ENCODE peak calls at places on chromosome 7, in four cellular contexts. Q is pancreas, V is upper lobe of left lung, A is neuronal stem cell. L is an unnamed sample.

GRCh38 chr7:101606176-101606923 is 22.7 kb downstream of the MYL10 start:
- DNase-seq in V (peak; percentile 62), Q (no peak), A (no peak), L (no peak)

GRCh38 chr7:138008046-138008587 is 6.2 kb upstream of the CREB3L2 start:
- DNase-seq in A (no peak), Q (no peak), V (no peak), L (no peak)

GRCh38 chr7:441713-442421 is 77.8 kb downstream of the PDGFA start:
- DNase-seq in Q (no peak), V (no peak), A (no peak), L (no peak)

GRCh38 chr7:101507791-101508252 is 121.3 kb downstream of the MYL10 start:
- DNase-seq in V (no peak), Q (peak; percentile 22), A (peak; percentile 75), L (no peak)

GRCh38 chr7:37297546-37297945 is 151.1 kb downstream of the ELMO1 start:
- DNase-seq in Q (no peak), A (no peak), V (no peak), L (no peak)

GRCh38 chr7:55515569-55516279 is 56.6 kb downstream of the VOPP1 start:
- DNase-seq in V (no peak), A (no peak), Q (no peak), L (no peak)

GRCh38 chr7:151844080-151844827 is 32.7 kb downstream of the PRKAG2 start:
- DNase-seq in Q (no peak), A (no peak), V (no peak), L (peak; percentile 39)

GRCh38 chr7:138338361-138338760 is 121.7 kb upstream of the TRIM24 start:
- DNase-seq in V (no peak), Q (no peak), A (no peak), L (no peak)

GRCh38 chr7:67823345-67823744 is 826.7 kb downstream of the TYW1 start:
- DNase-seq in Q (peak; percentile 26), A (no peak), V (no peak), L (no peak)

GRCh38 chr7:1886361-1887064 is 216.4 kb downstream of the ELFN1 start:
- DNase-seq in V (peak; percentile 59), Q (no peak), A (no peak), L (no peak)

GRCh38 chr7:46569117-46569433 is 648.0 kb upstream of the IGFBP3 start:
- DNase-seq in A (no peak), Q (no peak), V (no peak), L (no peak)

GRCh38 chr7:127447326-127447945 is 54.9 kb upstream of the ZNF800 start:
- DNase-seq in V (no peak), A (no peak), Q (no peak), L (no peak)

GRCh38 chr7:78473902-78474301 is 675.3 kb downstream of the PHTF2 start:
- DNase-seq in A (no peak), Q (no peak), V (no peak), L (no peak)

GRCh38 chr7:73725703-73726466 is 6.4 kb upstream of the STX1A start:
- DNase-seq in Q (peak; percentile 80), V (peak; percentile 91), A (peak; percentile 86), L (peak; percentile 91)

GRCh38 chr7:141956084-141956483 is 9.3 kb upstream of the CLEC5A start:
- DNase-seq in Q (no peak), A (no peak), V (no peak), L (no peak)

GRCh38 chr7:130276796-130277762 is 10.4 kb downstream of the CPA2 start:
- DNase-seq in Q (no peak), A (no peak), V (no peak), L (no peak)

GRCh38 chr7:45661302-45661995 is 87.3 kb downstream of the ADCY1 start:
- DNase-seq in A (no peak), V (no peak), Q (peak; percentile 11), L (no peak)

GRCh38 chr7:82823073-82823472 is 339.6 kb downstream of the PCLO start:
- DNase-seq in Q (no peak), A (no peak), V (no peak), L (no peak)

GRCh38 chr7:183907-184767 is 8.2 kb upstream of the FAM20C start:
- DNase-seq in Q (no peak), V (peak; percentile 73), A (no peak), L (no peak)

GRCh38 chr7:27112361-27112760 is 9.9 kb upstream of the HOXA2 start:
- DNase-seq in V (no peak), Q (no peak), A (no peak), L (no peak)

GRCh38 chr7:22943997-22944396 is 69.9 kb downstream of the HYCC1 start:
- DNase-seq in V (no peak), Q (no peak), A (no peak), L (no peak)

GRCh38 chr7:128929201-128929808 is 8.4 kb upstream of the IRF5 start:
- DNase-seq in V (no peak), A (no peak), Q (no peak), L (no peak)

GRCh38 chr7:70735313-70735712 is 396.6 kb upstream of the GALNT17 start:
- DNase-seq in Q (no peak), V (no peak), A (no peak), L (no peak)

GRCh38 chr7:8246020-8246419 is 15.9 kb downstream of the ICA1 start:
- DNase-seq in Q (no peak), V (no peak), A (no peak), L (no peak)

GRCh38 chr7:152761116-152761748 is 1.7 kb downstream of the ACTR3B start:
- DNase-seq in A (no peak), V (no peak), Q (no peak), L (no peak)

GRCh38 chr7:6615853-6616555 is 594 bp downstream of the ZNF853 start:
- DNase-seq in V (peak; percentile 83), A (no peak), Q (peak; percentile 51), L (peak; percentile 52)

GRCh38 chr7:45593877-45594276 is 19.7 kb downstream of the ADCY1 start:
- DNase-seq in A (no peak), V (no peak), Q (no peak), L (no peak)

GRCh38 chr7:6648066-6648814 is 11.1 kb downstream of the ZNF316 start:
- DNase-seq in A (no peak), Q (no peak), V (no peak), L (no peak)

GRCh38 chr7:90752051-90752450 is 155.9 kb downstream of the CDK14 start:
- DNase-seq in Q (no peak), A (no peak), V (no peak), L (no peak)

GRCh38 chr7:1672851-1673486 is 2.9 kb downstream of the ELFN1 start:
- DNase-seq in A (no peak), Q (no peak), V (no peak), L (peak; percentile 33)

DNA sequence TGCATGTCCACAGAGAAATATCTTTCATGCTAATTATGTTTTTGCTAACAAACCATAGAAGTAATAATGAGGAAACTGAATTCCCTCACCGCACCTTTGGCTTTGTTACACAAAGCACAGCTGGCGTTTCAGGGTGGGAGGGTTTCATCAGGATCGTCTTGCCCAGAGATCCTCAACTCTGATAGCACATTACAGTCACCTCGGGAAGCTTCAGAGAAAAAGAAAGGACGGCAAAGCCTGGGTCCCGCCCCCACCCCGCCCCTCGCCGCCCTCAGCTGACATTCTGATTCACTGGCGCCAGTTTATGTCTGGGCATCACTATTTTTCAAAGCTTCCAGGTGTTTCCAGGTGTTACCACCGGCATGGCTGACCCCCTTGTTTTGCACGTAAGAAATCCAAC is 119.4 kb downstream of the PTPRN2 start:
- DNase-seq in V (no peak), A (no peak), Q (no peak), L (no peak)
- H3K9me3 ChIP-seq in V (no peaks in the 10 kb centered on the region), A (no peaks in the 10 kb centered on the region), Q (no peaks in the 10 kb centered on the region), L (no peaks in the 10 kb centered on the region)

GRCh38 chr7:148447221-148447845 is 143.2 kb upstream of the C7orf33 start:
- DNase-seq in Q (no peak), V (no peak), A (no peak), L (no peak)
- H3K4me1 ChIP-seq in Q (no peaks in the 10 kb centered on the region), V (no peaks in the 10 kb centered on the region), A (no peaks in the 10 kb centered on the region), L (no peaks in the 10 kb centered on the region)

DNA sequence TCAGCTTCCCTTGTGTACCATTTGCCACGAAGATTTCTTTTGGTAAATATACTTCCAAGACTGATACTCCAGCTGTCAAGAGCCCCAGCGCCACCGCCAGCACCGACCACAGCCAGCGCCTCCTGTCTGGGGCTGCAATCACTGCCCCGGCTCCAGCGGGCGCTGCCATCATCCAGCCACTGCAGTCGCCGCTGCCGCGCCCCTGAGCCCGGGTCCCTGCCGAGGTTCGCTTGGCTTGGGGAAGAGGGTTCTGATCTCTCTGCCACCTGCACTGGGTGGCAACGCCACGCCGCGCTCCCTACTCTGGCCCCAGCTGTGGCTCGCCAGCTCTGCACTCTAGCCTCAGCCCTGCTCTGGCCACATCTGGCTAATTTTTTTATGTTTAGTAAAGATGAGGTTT is 57.7 kb upstream of the ZNF138 start:
- DNase-seq in V (peak; percentile 82), Q (no peak), A (no peak), L (no peak)
- H3K9me3 ChIP-seq in V (peaks cover 2% of the 10 kb centered on the region), Q (no peaks in the 10 kb centered on the region), A (no peaks in the 10 kb centered on the region), L (peaks cover 4% of the 10 kb centered on the region)

GRCh38 chr7:12716134-12716667 is 28.8 kb downstream of the ARL4A start:
- DNase-seq in V (no peak), Q (no peak), A (no peak), L (no peak)
- H3K4me1 ChIP-seq in V (peaks cover 42% of the 10 kb centered on the region), Q (no peaks in the 10 kb centered on the region), A (peaks cover 25% of the 10 kb centered on the region), L (peaks cover 38% of the 10 kb centered on the region)

GRCh38 chr7:4145576-4145975 is 536.5 kb upstream of the FOXK1 start:
- DNase-seq in Q (no peak), A (no peak), V (peak; percentile 66), L (no peak)
- H3K9me3 ChIP-seq in Q (no peaks in the 10 kb centered on the region), A (no peaks in the 10 kb centered on the region), V (no peaks in the 10 kb centered on the region), L (no peaks in the 10 kb centered on the region)

GRCh38 chr7:50653997-50654425 is 88.8 kb upstream of the DDC start:
- DNase-seq in Q (no peak), A (no peak), V (no peak), L (no peak)

GRCh38 chr7:50656141-50656895 is 91.1 kb upstream of the DDC start:
- DNase-seq in A (no peak), V (no peak), Q (no peak), L (no peak)

GRCh38 chr7:50653116-50653854 is 88.1 kb upstream of the DDC start:
- DNase-seq in V (no peak), A (no peak), Q (no peak), L (no peak)

GRCh38 chr7:50655490-50655889 is 90.3 kb upstream of the DDC start:
- DNase-seq in V (no peak), A (no peak), Q (no peak), L (no peak)

GRCh38 chr7:50655020-50655419 is 89.8 kb upstream of the DDC start:
- DNase-seq in Q (no peak), A (no peak), V (no peak), L (no peak)
- H3K4me1 ChIP-seq in Q (no peaks in the 10 kb centered on the region), A (no peaks in the 10 kb centered on the region), V (peaks cover 56% of the 10 kb centered on the region), L (peaks cover 58% of the 10 kb centered on the region)

GRCh38 chr7:54112568-54112967 is 429.6 kb upstream of the VSTM2A start:
- DNase-seq in A (no peak), V (no peak), Q (no peak), L (no peak)

GRCh38 chr7:54115028-54115763 is 427.0 kb upstream of the VSTM2A start:
- DNase-seq in V (peak; percentile 15), Q (no peak), A (no peak), L (no peak)

GRCh38 chr7:54111850-54112249 is 430.3 kb upstream of the VSTM2A start:
- DNase-seq in Q (no peak), V (no peak), A (no peak), L (no peak)

GRCh38 chr7:54116956-54117355 is 425.2 kb upstream of the VSTM2A start:
- DNase-seq in A (no peak), V (no peak), Q (no peak), L (no peak)
- H3K9me3 ChIP-seq in A (no peaks in the 10 kb centered on the region), V (no peaks in the 10 kb centered on the region), Q (no peaks in the 10 kb centered on the region), L (no peaks in the 10 kb centered on the region)